ENCODE peak calls at places on chromosome 4, in five cellular contexts. V is epithelial cell of esophagus; M is heart right ventricle; H is mucosa of descending colon; O is CD8-positive, alpha-beta T cell. K is an unnamed sample.

GRCh38 chr4:128384091-128384520 is 96.5 kb upstream of the PGRMC2 start:
- DNase-seq in O (no peak), V (no peak), H (no peak), M (no peak), K (no peak)

GRCh38 chr4:4488405-4489404 is 53.1 kb downstream of the STX18 start:
- DNase-seq in O (peak), V (peak), H (peak), M (peak), K (peak)

GRCh38 chr4:174314770-174315169 is 31.1 kb downstream of the CEP44 start:
- DNase-seq in V (peak), M (no peak), O (no peak), H (no peak), K (no peak)

GRCh38 chr4:575281-576141 is 584 bp downstream of the TMEM271 start:
- DNase-seq in H (peak), M (peak), V (peak), O (no peak), K (peak)

GRCh38 chr4:10153161-10153560 is 36.6 kb upstream of the WDR1 start:
- DNase-seq in V (no peak), H (no peak), O (no peak), M (no peak), K (no peak)

GRCh38 chr4:22707390-22707789 is 14.7 kb downstream of the GBA3 start:
- DNase-seq in H (no peak), V (no peak), O (no peak), M (no peak), K (no peak)

GRCh38 chr4:14701896-14702295 is 300.4 kb upstream of the CPEB2 start:
- DNase-seq in V (no peak), H (no peak), M (no peak), O (no peak), K (no peak)

GRCh38 chr4:20386906-20387305 is 135.2 kb downstream of the SLIT2 start:
- DNase-seq in M (no peak), V (no peak), O (no peak), H (no peak), K (no peak)

GRCh38 chr4:7879127-7879526 is 60.5 kb downstream of the AFAP1 start:
- DNase-seq in H (no peak), V (no peak), O (no peak), M (no peak), K (no peak)

GRCh38 chr4:37780444-37781133 is 45.9 kb upstream of the PGM2 start:
- DNase-seq in H (peak), O (peak), V (peak), M (peak), K (no peak)

GRCh38 chr4:111213520-111213919 is 590.6 kb upstream of the PITX2 start:
- DNase-seq in M (no peak), H (no peak), V (no peak), O (no peak), K (no peak)

GRCh38 chr4:104967034-104967401 is 179.7 kb upstream of the TET2 start:
- DNase-seq in M (no peak), O (no peak), V (peak), H (peak), K (no peak)

GRCh38 chr4:180394730-180395129 is 1848.5 kb upstream of the TENM3 start:
- DNase-seq in H (no peak), M (no peak), V (no peak), O (no peak), K (no peak)

GRCh38 chr4:22498866-22499265 is 17.0 kb downstream of the ADGRA3 start:
- DNase-seq in M (no peak), V (peak), O (no peak), H (no peak), K (no peak)

GRCh38 chr4:89753601-89754066 is 83.3 kb downstream of the SNCA start:
- DNase-seq in H (no peak), O (no peak), V (peak), M (no peak), K (no peak)

GRCh38 chr4:147791870-147792269 is 60.0 kb downstream of the ARHGAP10 start:
- DNase-seq in V (peak), H (no peak), M (no peak), O (no peak), K (no peak)

GRCh38 chr4:25578431-25578830 is 77.2 kb upstream of the SLC34A2 start:
- DNase-seq in M (no peak), H (no peak), O (no peak), V (no peak), K (no peak)

GRCh38 chr4:140755811-140756291 is 334 bp downstream of the TBC1D9 start:
- DNase-seq in M (peak), H (peak), V (peak), O (no peak), K (peak)

DNA sequence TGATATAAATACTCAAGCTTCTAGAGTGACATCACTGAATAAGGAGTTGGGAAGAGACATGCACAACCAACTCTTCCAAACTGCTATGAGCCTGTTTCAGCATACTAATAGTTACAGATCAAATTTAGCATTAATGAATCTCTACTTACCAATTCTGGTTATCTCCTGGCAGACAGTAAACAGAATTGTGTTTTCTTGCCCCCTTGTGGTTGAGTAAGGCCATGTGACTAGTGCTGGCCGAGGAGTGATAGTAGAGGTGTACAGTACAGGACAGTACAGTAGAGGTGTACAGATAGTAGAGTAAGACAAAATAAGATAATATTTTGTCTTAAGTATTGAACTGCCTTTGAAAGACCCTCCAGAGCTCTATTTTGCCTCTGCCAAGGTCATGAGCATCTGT is 681.4 kb downstream of the GABRG1 start:
- DNase-seq in V (peak), O (no peak), H (peak), M (no peak), K (no peak)
- TF ChIP-seq CTCF in V (no peak), O (no peak), H (no peak), M (peak), K (peak)

GRCh38 chr4:44931720-44932119 is 205.4 kb upstream of the GNPDA2 start:
- DNase-seq in O (no peak), M (no peak), H (no peak), V (no peak), K (no peak)

GRCh38 chr4:44928062-44928380 is 201.7 kb upstream of the GNPDA2 start:
- DNase-seq in H (no peak), V (no peak), M (no peak), O (no peak), K (no peak)

GRCh38 chr4:44928785-44929184 is 202.4 kb upstream of the GNPDA2 start:
- DNase-seq in O (no peak), M (no peak), V (no peak), H (no peak), K (no peak)

GRCh38 chr4:44927361-44928061 is 201.2 kb upstream of the GNPDA2 start:
- DNase-seq in V (peak), O (no peak), M (no peak), H (no peak), K (peak)
- TF ChIP-seq CTCF in V (peak), O (no peak), M (peak), H (no peak), K (peak)

DNA sequence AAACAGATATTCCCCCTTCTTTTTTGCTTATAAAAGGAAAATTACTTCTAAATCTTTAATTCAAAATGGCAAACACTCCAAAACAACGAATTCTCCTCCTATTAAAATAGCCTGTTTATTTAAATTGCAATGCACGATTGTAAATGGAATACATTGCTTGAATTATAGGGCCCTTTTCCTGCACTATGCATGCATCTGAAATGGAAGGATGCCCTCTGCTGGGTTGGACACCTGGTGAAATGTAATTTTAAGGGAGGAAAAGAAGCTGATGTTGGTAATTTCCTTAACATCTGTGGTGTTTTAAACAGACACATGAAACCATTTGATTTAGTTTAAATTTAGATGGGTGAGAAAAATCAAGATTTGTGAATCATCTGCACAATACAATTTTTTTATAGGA is 72.8 kb downstream of the GRXCR1 start:
- DNase-seq in O (no peak), H (no peak), M (no peak), V (peak), K (no peak)
- TF ChIP-seq CTCF in O (no peak), H (no peak), M (no peak), V (peak), K (peak)

GRCh38 chr4:85318415-85318814 is 156.5 kb upstream of the ARHGAP24 start:
- DNase-seq in M (no peak), O (no peak), V (peak), H (no peak), K (no peak)
- TF ChIP-seq CTCF in M (peak), O (no peak), V (peak), H (no peak), K (no peak)

GRCh38 chr4:107133965-107134364 is 97.9 kb upstream of the DKK2 start:
- DNase-seq in M (no peak), O (no peak), H (no peak), V (peak), K (no peak)
- TF ChIP-seq CTCF in M (no peak), O (no peak), H (no peak), V (no peak), K (no peak)

GRCh38 chr4:186792994-186793393 is 69.3 kb upstream of the FAT1 start:
- DNase-seq in M (no peak), O (no peak), V (no peak), H (no peak), K (no peak)
- TF ChIP-seq CTCF in M (no peak), O (no peak), V (no peak), H (no peak), K (no peak)